ENCODE peak calls at places on chromosomes 6 and 20, in five cellular contexts. H is GM04504, D is amniotic stem cell, N is NCI-H2029, G is GDM1. F is an unnamed sample.

GRCh38 chr6:2196079-2196679 is 49.2 kb downstream of the GMDS start:
- DNase-seq in H (peak), D (peak), N (peak), G (peak), F (peak)

GRCh38 chr6:137415127-137415833 is 78.9 kb downstream of the OLIG3 start:
- DNase-seq in H (peak), D (peak), N (no peak), G (no peak), F (no peak)

GRCh38 chr6:112296122-112296521 is 41.8 kb upstream of the LAMA4 start:
- DNase-seq in H (peak), D (peak), N (no peak), G (no peak), F (no peak)

GRCh38 chr6:75282706-75283105 is 1.9 kb downstream of the TMEM30A start:
- DNase-seq in H (no peak), D (no peak), N (no peak), G (no peak), F (no peak)

GRCh38 chr20:25220021-25220730 is 24.7 kb downstream of the ENTPD6 start:
- DNase-seq in H (no peak), D (no peak), N (no peak), G (no peak), F (no peak)

GRCh38 chr6:89034586-89035251 is 45.8 kb upstream of the PNRC1 start:
- DNase-seq in H (peak), D (no peak), N (no peak), G (no peak), F (no peak)

GRCh38 chr20:51428451-51429143 is 113.9 kb downstream of the NFATC2 start:
- DNase-seq in H (no peak), D (peak), N (no peak), G (no peak), F (no peak)

GRCh38 chr20:40056186-40056585 is 632.9 kb downstream of the MAFB start:
- DNase-seq in H (no peak), D (no peak), N (no peak), G (no peak), F (no peak)

GRCh38 chr20:58518896-58519593 is 3.8 kb upstream of the APCDD1L start:
- DNase-seq in H (no peak), D (no peak), N (no peak), G (no peak), F (no peak)

GRCh38 chr20:46348231-46348803 is 40.0 kb upstream of the CDH22 start:
- DNase-seq in H (no peak), D (no peak), N (no peak), G (no peak), F (no peak)

GRCh38 chr6:159134701-159135364 is 34.4 kb upstream of the FNDC1 start:
- DNase-seq in H (peak), D (no peak), N (peak), G (peak), F (peak)

GRCh38 chr20:44020406-44021148 is 105.9 kb downstream of the TOX2 start:
- DNase-seq in H (no peak), D (no peak), N (no peak), G (no peak), F (peak)

GRCh38 chr20:40897177-40897700 is 131.4 kb upstream of the TOP1 start:
- DNase-seq in H (peak), D (peak), N (no peak), G (no peak), F (no peak)

GRCh38 chr20:23226612-23227265 is 123.9 kb upstream of the NXT1 start:
- DNase-seq in H (no peak), D (no peak), N (no peak), G (no peak), F (no peak)

GRCh38 chr20:15111654-15112053 is 774.2 kb upstream of the FLRT3 start:
- DNase-seq in H (no peak), D (no peak), N (no peak), G (no peak), F (no peak)